ENCODE peak calls at places on chromosomes 2 and 18, in eight cellular contexts. J is A549, K is HFF-Myc, Y is mammary epithelial cell, R is astrocyte of the spinal cord, V is psoas muscle, H is fibroblast of pulmonary artery, E is tibial artery. B is an unnamed sample.
A peak's percentile ranks its signal among the peaks of the same experiment; 100 is the strongest.

GRCh38 chr18:72601944-72602343 is 57.8 kb upstream of the CBLN2 start:
- DNase-seq in J (no peak), K (no peak), Y (no peak), R (no peak), V (no peak), H (no peak), E (no peak), B (no peak)

GRCh38 chr2:205680067-205680466 is 2.2 kb upstream of the NRP2 start:
- DNase-seq in J (peak; percentile 59), K (peak; percentile 94), Y (peak; percentile 77), R (peak; percentile 90), V (no peak), H (peak; percentile 91), E (no peak), B (peak; percentile 87)

GRCh38 chr2:218979846-218980738 is 4.9 kb downstream of the FEV start:
- DNase-seq in J (peak; percentile 79), K (peak; percentile 33), Y (peak; percentile 67), R (peak; percentile 69), V (peak; percentile 90), H (peak; percentile 84), E (peak; percentile 82), B (peak; percentile 64)

GRCh38 chr18:61569176-61569892 is 236.1 kb downstream of the CDH20 start:
- DNase-seq in J (no peak), K (no peak), Y (peak; percentile 76), R (peak; percentile 80), V (no peak), H (peak; percentile 79), E (peak; percentile 72), B (peak; percentile 94)

GRCh38 chr2:179701524-179702110 is 159.8 kb downstream of the ZNF385B start:
- DNase-seq in J (no peak), K (no peak), Y (peak; percentile 34), R (no peak), V (no peak), H (no peak), E (no peak), B (peak; percentile 16)

GRCh38 chr2:199911877-199912161 is 726 bp downstream of the C2orf69 start:
- DNase-seq in J (no peak), K (no peak), Y (no peak), R (no peak), V (peak; percentile 60), H (no peak), E (no peak), B (no peak)

GRCh38 chr2:65691816-65692215 is 259.4 kb upstream of the SPRED2 start:
- DNase-seq in J (no peak), K (no peak), Y (no peak), R (no peak), V (no peak), H (no peak), E (no peak), B (no peak)

GRCh38 chr2:159617651-159618050 is 1.3 kb upstream of the BAZ2B start:
- DNase-seq in J (no peak), K (no peak), Y (no peak), R (peak; percentile 24), V (no peak), H (peak; percentile 43), E (no peak), B (peak; percentile 18)

GRCh38 chr2:133887676-133888040 is 319.4 kb upstream of the NCKAP5 start:
- DNase-seq in J (no peak), K (no peak), Y (peak; percentile 0), R (no peak), V (no peak), H (no peak), E (no peak), B (no peak)

GRCh38 chr18:76821875-76822509 is 365 bp upstream of the ZNF236 start:
- DNase-seq in J (peak; percentile 41), K (no peak), Y (peak; percentile 52), R (peak; percentile 47), V (peak; percentile 82), H (peak; percentile 47), E (peak; percentile 78), B (peak; percentile 59)

GRCh38 chr18:68520406-68521075 is 194.4 kb downstream of the TMX3 start:
- DNase-seq in J (no peak), K (no peak), Y (peak; percentile 67), R (peak; percentile 75), V (no peak), H (peak; percentile 66), E (no peak), B (peak; percentile 52)

GRCh38 chr2:214696681-214697080 is 112.8 kb downstream of the BARD1 start:
- DNase-seq in J (no peak), K (no peak), Y (no peak), R (no peak), V (no peak), H (no peak), E (no peak), B (no peak)

GRCh38 chr2:229392214-229392613 is 121.1 kb upstream of the PID1 start:
- DNase-seq in J (no peak), K (no peak), Y (no peak), R (peak; percentile 69), V (no peak), H (peak; percentile 87), E (no peak), B (peak; percentile 81)

GRCh38 chr2:218395826-218396687 is 3.6 kb upstream of the CTDSP1 start:
- DNase-seq in J (peak; percentile 59), K (peak; percentile 82), Y (peak; percentile 94), R (peak; percentile 99), V (peak; percentile 98), H (peak; percentile 98), E (peak; percentile 97), B (peak; percentile 98)

GRCh38 chr18:8814206-8814605 is 108.8 kb downstream of the MTCL1 start:
- DNase-seq in J (no peak), K (no peak), Y (no peak), R (peak; percentile 62), V (no peak), H (peak; percentile 83), E (no peak), B (peak; percentile 72)

DNA sequence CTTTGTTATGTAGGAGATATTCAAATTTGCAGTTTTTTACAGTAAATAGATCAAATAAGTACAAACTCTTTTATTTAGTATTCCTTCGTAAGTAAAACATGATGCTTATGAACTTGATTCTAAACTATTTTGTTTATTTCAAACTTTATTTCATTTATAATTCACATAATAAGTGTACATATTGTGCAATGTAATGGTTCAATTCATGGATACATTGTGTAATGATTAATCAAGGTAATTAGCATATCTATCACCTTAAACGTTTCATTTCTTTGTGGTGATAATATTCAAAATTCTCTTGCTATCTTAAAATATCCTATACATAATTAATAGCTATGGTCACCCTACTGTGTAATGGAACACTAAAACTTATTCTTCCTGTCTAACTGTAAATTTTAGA is 525.9 kb upstream of the ZNF804A start:
- DNase-seq in J (no peak), K (no peak), Y (no peak), R (no peak), V (no peak), H (no peak), E (no peak), B (no peak)
- H3K4me3 ChIP-seq in J (no peak overlapping the region), K (no peak overlapping the region), Y (no peak overlapping the region), R (no peak overlapping the region), V (no peak overlapping the region), H (no peak overlapping the region), E (no peak overlapping the region), B (no peak overlapping the region)

DNA sequence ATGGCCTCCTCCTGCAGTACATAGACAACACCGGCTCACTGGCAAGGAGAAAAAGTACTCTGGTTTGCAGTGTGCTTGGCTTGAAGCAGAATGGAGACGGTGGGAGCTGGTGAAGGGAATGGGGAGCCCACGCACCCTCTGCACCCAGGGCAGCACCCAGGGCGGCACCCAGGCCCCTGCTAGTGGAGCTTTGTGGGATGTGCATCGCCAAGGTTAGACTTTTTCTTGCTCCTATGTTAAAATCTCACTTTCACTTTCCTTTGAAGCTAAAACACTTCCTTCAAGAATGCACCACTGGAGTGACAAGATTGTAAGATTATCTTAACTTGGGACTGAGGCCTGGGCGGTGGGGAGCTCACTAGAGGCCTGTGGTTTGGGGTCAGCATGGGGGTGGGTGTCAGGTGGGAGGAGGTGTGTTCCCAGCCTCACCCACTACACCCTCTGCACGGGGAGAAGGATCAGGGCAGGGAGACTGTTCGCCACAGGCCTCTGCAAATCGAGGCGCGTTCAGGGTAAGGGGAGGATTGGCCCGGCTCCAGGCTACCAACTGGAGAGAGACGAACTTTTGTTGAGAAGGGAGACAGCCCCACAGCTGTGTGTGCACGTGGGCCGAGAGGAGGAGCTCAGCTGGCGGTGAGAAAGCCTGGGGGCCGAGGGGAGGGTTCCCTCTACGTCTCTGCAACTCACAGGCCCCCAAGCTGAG is 147.5 kb downstream of the KLHL29 start:
- DNase-seq in J (no peak), K (no peak), Y (no peak), R (no peak), V (no peak), H (no peak), E (no peak), B (no peak)
- TF ChIP-seq CTCF in J (no peak), K (no peak), Y (no peak), R (no peak), V (no peak), H (no peak), E (no peak), B (no peak)

GRCh38 chr2:43486604-43487003 is 109.2 kb downstream of the THADA start:
- DNase-seq in J (no peak), K (no peak), Y (no peak), R (peak; percentile 10), V (no peak), H (no peak), E (peak; percentile 79), B (peak; percentile 42)

GRCh38 chr2:43480874-43481273 is 115.0 kb downstream of the THADA start:
- DNase-seq in J (no peak), K (no peak), Y (no peak), R (no peak), V (no peak), H (no peak), E (no peak), B (peak; percentile 64)

GRCh38 chr2:43484323-43484930 is 111.4 kb downstream of the THADA start:
- DNase-seq in J (peak; percentile 15), K (peak; percentile 78), Y (peak; percentile 50), R (peak; percentile 87), V (no peak), H (peak; percentile 95), E (no peak), B (peak; percentile 83)

GRCh38 chr2:43481927-43482542 is 113.8 kb downstream of the THADA start:
- DNase-seq in J (no peak), K (no peak), Y (no peak), R (no peak), V (no peak), H (no peak), E (no peak), B (no peak)

GRCh38 chr2:43482974-43483373 is 112.9 kb downstream of the THADA start:
- DNase-seq in J (no peak), K (peak; percentile 19), Y (peak; percentile 73), R (peak; percentile 74), V (no peak), H (peak; percentile 75), E (no peak), B (peak; percentile 58)
- H3K4me3 ChIP-seq in J (no peak overlapping the region), K (no peak overlapping the region), Y (no peak overlapping the region), R (no peak overlapping the region), V (peak overlapping the region; percentile 1), H (no peak overlapping the region), E (no peak overlapping the region), B (no peak overlapping the region)

GRCh38 chr18:49628993-49629795 is 67.3 kb downstream of the LIPG start:
- DNase-seq in J (no peak), K (no peak), Y (no peak), R (no peak), V (peak; percentile 77), H (no peak), E (no peak), B (no peak)
- TF ChIP-seq CTCF in J (no peak), K (no peak), Y (no peak), R (peak; percentile 37), V (no peak), H (peak; percentile 22), E (no peak), B (peak; percentile 10)